ENCODE peak calls at places on chromosomes 1 and 21, in five cellular contexts. P is iris pigment epithelial cell, W is kidney glomerular epithelial cell, V is tibial artery, L is astrocyte. C is an unnamed sample.

GRCh38 chr1:161351482-161351881 is 16.2 kb downstream of the CFAP126 start:
- DNase-seq in V (no peak), L (peak), W (no peak), P (peak), C (no peak)

GRCh38 chr1:155086182-155086741 is 7.6 kb downstream of the EFNA3 start:
- DNase-seq in V (peak), P (peak), W (no peak), L (no peak), C (peak)

GRCh38 chr1:18066576-18066975 is 41.0 kb upstream of the IGSF21 start:
- DNase-seq in L (no peak), V (no peak), W (no peak), P (no peak), C (no peak)

GRCh38 chr1:185654952-185655314 is 79.3 kb upstream of the HMCN1 start:
- DNase-seq in L (no peak), V (no peak), W (no peak), P (no peak), C (no peak)

GRCh38 chr1:202213361-202214088 is 19.9 kb downstream of the LGR6 start:
- DNase-seq in P (no peak), L (no peak), W (no peak), V (no peak), C (no peak)

GRCh38 chr1:65084068-65084467 is 63.9 kb upstream of the AK4 start:
- DNase-seq in W (no peak), P (no peak), V (no peak), L (no peak), C (no peak)

GRCh38 chr1:32948082-32948722 is 16.4 kb downstream of the RNF19B start:
- DNase-seq in W (no peak), L (no peak), P (no peak), V (no peak), C (no peak)

GRCh38 chr1:39104158-39105060 is 78.3 kb downstream of the NDUFS5 start:
- DNase-seq in W (no peak), P (peak), L (no peak), V (no peak), C (no peak)

GRCh38 chr1:40477680-40478057 is 579 bp downstream of the ZFP69 start:
- DNase-seq in V (no peak), W (no peak), P (peak), L (peak), C (no peak)

GRCh38 chr1:203751051-203751450 is 13.9 kb upstream of the LAX1 start:
- DNase-seq in P (peak), L (peak), W (no peak), V (no peak), C (no peak)

GRCh38 chr1:192706936-192707335 is 71.0 kb downstream of the RGS13 start:
- DNase-seq in P (peak), V (no peak), W (no peak), L (peak), C (no peak)

GRCh38 chr21:42560517-42561179 is 47.0 kb downstream of the SLC37A1 start:
- DNase-seq in L (no peak), P (no peak), V (no peak), W (no peak), C (no peak)

GRCh38 chr1:36753451-36753850 is 270.7 kb upstream of the CSF3R start:
- DNase-seq in W (no peak), L (no peak), V (no peak), P (no peak), C (no peak)

GRCh38 chr1:44108241-44108640 is 10.4 kb upstream of the KLF17 start:
- DNase-seq in L (peak), V (no peak), P (peak), W (peak), C (no peak)